ENCODE peak calls at places on chromosomes 16 and 17, in five cellular contexts. T, Y, W, M and J are unnamed samples.

GRCh38 chr16:67967956-67968439 is 439 bp downstream of the SLC12A4 start:
- DNase-seq in M (peak; percentile 77), Y (no peak), W (peak; percentile 32), T (peak; percentile 40), J (peak; percentile 49)

GRCh38 chr16:56708821-56709685 is 20.9 kb upstream of the NUP93 start:
- DNase-seq in Y (no peak), W (no peak), M (no peak), T (no peak), J (no peak)

GRCh38 chr16:9008335-9009260 is 44.9 kb upstream of the USP7 start:
- DNase-seq in T (peak; percentile 91), Y (peak; percentile 23), M (peak; percentile 71), W (peak; percentile 65), J (peak; percentile 70)

GRCh38 chr17:43367588-43368242 is 31.1 kb upstream of the ARL4D start:
- DNase-seq in T (peak; percentile 60), M (peak; percentile 48), W (peak; percentile 79), Y (no peak), J (peak; percentile 81)

GRCh38 chr17:19647697-19648474 is 665 bp upstream of the ALDH3A2 start:
- DNase-seq in W (peak; percentile 30), Y (peak; percentile 6), T (peak; percentile 33), M (peak; percentile 74), J (peak; percentile 68)

GRCh38 chr16:66606000-66606751 is 1.7 kb downstream of the CMTM3 start:
- DNase-seq in T (no peak), Y (no peak), M (no peak), W (no peak), J (no peak)

GRCh38 chr16:756428-756827 is 4.1 kb upstream of the MSLN start:
- DNase-seq in T (no peak), M (no peak), W (no peak), Y (no peak), J (no peak)

GRCh38 chr16:57098188-57098841 is 5.9 kb downstream of the CPNE2 start:
- DNase-seq in M (no peak), T (no peak), W (no peak), Y (no peak), J (no peak)

GRCh38 chr17:62675260-62675659 is 47.8 kb downstream of the MRC2 start:
- DNase-seq in Y (no peak), W (no peak), M (peak; percentile 26), T (no peak), J (no peak)

GRCh38 chr17:40857535-40857934 is 9.5 kb downstream of the KRT12 start:
- DNase-seq in Y (no peak), M (no peak), T (no peak), W (no peak), J (peak; percentile 9)

GRCh38 chr17:75036643-75037268 is 10.0 kb downstream of the ATP5PD start:
- DNase-seq in W (no peak), M (peak; percentile 68), T (no peak), Y (no peak), J (no peak)

GRCh38 chr17:35051183-35051578 is 12.3 kb downstream of the RFFL start:
- DNase-seq in Y (no peak), T (no peak), M (no peak), W (no peak), J (no peak)

GRCh38 chr16:626787-627457 is 3.9 kb upstream of the WFIKKN1 start:
- DNase-seq in T (no peak), Y (no peak), M (peak; percentile 77), W (no peak), J (peak; percentile 97)

GRCh38 chr17:62592305-62593099 is 35.0 kb upstream of the MRC2 start:
- DNase-seq in M (no peak), T (no peak), Y (no peak), W (no peak), J (peak; percentile 38)

GRCh38 chr17:35129973-35130351 is 8.5 kb downstream of the FNDC8 start:
- DNase-seq in W (no peak), M (no peak), T (no peak), Y (no peak), J (peak; percentile 66)

GRCh38 chr17:17947966-17948365 is 24.2 kb downstream of the TOM1L2 start:
- DNase-seq in T (no peak), M (no peak), W (no peak), Y (no peak), J (no peak)

GRCh38 chr16:8730335-8730915 is 56.0 kb downstream of the ABAT start:
- DNase-seq in M (no peak), W (no peak), T (no peak), Y (no peak), J (no peak)

GRCh38 chr17:45923511-45924268 is 29.3 kb downstream of the MAPT start:
- DNase-seq in T (no peak), M (no peak), W (no peak), Y (no peak), J (no peak)

GRCh38 chr16:84614914-84615813 is 2.7 kb downstream of the COTL1 start:
- DNase-seq in W (no peak), T (no peak), Y (no peak), M (no peak), J (no peak)

GRCh38 chr17:6608321-6608720 is 32.2 kb downstream of the KIAA0753 start:
- DNase-seq in W (no peak), Y (no peak), M (no peak), T (peak; percentile 3), J (no peak)

GRCh38 chr17:962650-963049 is 16.9 kb downstream of the NXN start:
- DNase-seq in Y (no peak), M (no peak), W (no peak), T (no peak), J (no peak)

GRCh38 chr17:45428050-45428953 is 4.4 kb downstream of the ARHGAP27 start:
- DNase-seq in T (peak; percentile 96), Y (peak; percentile 67), W (no peak), M (peak; percentile 74), J (peak; percentile 69)

GRCh38 chr16:57518520-57518919 is 17.9 kb downstream of the CCDC102A start:
- DNase-seq in M (no peak), T (no peak), Y (no peak), W (no peak), J (no peak)

GRCh38 chr16:65889533-65889966 is 476.9 kb upstream of the CDH5 start:
- DNase-seq in M (no peak), T (peak; percentile 48), Y (no peak), W (no peak), J (peak; percentile 2)

GRCh38 chr17:145671-146541 is 8.5 kb downstream of the SCGB1C2 start:
- DNase-seq in M (peak; percentile 15), Y (no peak), W (no peak), T (no peak), J (no peak)

GRCh38 chr16:46688101-46688656 is 799 bp downstream of the VPS35 start:
- DNase-seq in T (no peak), M (no peak), W (no peak), Y (no peak), J (no peak)

GRCh38 chr17:4739122-4740024 is at the start of the genes CXCL16 and ZMYND15:
- DNase-seq in W (no peak), M (peak; percentile 72), Y (peak; percentile 17), T (peak; percentile 65), J (peak; percentile 17)

GRCh38 chr17:46039592-46040186 is 40.6 kb downstream of the STH start:
- DNase-seq in W (no peak), Y (no peak), M (no peak), T (no peak), J (no peak)

GRCh38 chr17:6800422-6801027 is 24.5 kb downstream of the FBXO39 start:
- DNase-seq in T (no peak), M (no peak), Y (no peak), W (no peak), J (no peak)

GRCh38 chr16:28915181-28915580 is 9.9 kb downstream of the RABEP2 start:
- DNase-seq in Y (no peak), T (no peak), W (no peak), M (no peak), J (no peak)

GRCh38 chr17:30235386-30236296 is at the start of gene SLC6A4:
- DNase-seq in Y (no peak), M (no peak), W (no peak), T (peak; percentile 27), J (no peak)

GRCh38 chr17:58294034-58294433 is 13.3 kb upstream of the MPO start:
- DNase-seq in T (no peak), Y (no peak), W (no peak), M (no peak), J (no peak)

GRCh38 chr16:58028168-58028455 is 2.6 kb downstream of the MMP15 start:
- DNase-seq in M (no peak), T (no peak), Y (no peak), W (no peak), J (no peak)

GRCh38 chr16:78879046-78879445 is 721.5 kb downstream of the MAF start:
- DNase-seq in Y (no peak), T (no peak), W (no peak), M (no peak), J (no peak)